ENCODE peak calls at places on chromosomes 7 and 10, in seven cellular contexts. One of them, this sample, is unnamed.

GRCh38 chr10:133166828-133167692 is 7.0 kb downstream of the KNDC1 start:
- DNase-seq in HepG2: no peak
- DNase-seq in IMR-90: no peak
- DNase-seq in esophagus squamous epithelium: no peak
- DNase-seq in stomach: no peak
- DNase-seq in tibial nerve: no peak
- DNase-seq in uterus: no peak
- DNase-seq in this sample: peak; percentile 63

GRCh38 chr7:157561523-157561785 is 224.7 kb downstream of the DNAJB6 start:
- DNase-seq in tibial nerve: no peak
- DNase-seq in uterus: no peak
- DNase-seq in IMR-90: no peak
- DNase-seq in stomach: no peak
- DNase-seq in esophagus squamous epithelium: no peak
- DNase-seq in HepG2: no peak
- DNase-seq in this sample: no peak

GRCh38 chr10:48606530-48607355 is 1.9 kb upstream of the ARHGAP22 start:
- DNase-seq in HepG2: no peak
- DNase-seq in IMR-90: peak; percentile 99
- DNase-seq in stomach: no peak
- DNase-seq in tibial nerve: no peak
- DNase-seq in esophagus squamous epithelium: no peak
- DNase-seq in uterus: no peak
- DNase-seq in this sample: peak; percentile 30

GRCh38 chr7:5266148-5267028 is 16.4 kb upstream of the SLC29A4 start:
- DNase-seq in tibial nerve: no peak
- DNase-seq in esophagus squamous epithelium: no peak
- DNase-seq in stomach: no peak
- DNase-seq in IMR-90: no peak
- DNase-seq in uterus: no peak
- DNase-seq in HepG2: no peak
- DNase-seq in this sample: no peak

GRCh38 chr7:28225581-28225980 is 45.0 kb upstream of the JAZF1 start:
- DNase-seq in HepG2: no peak
- DNase-seq in esophagus squamous epithelium: no peak
- DNase-seq in IMR-90: no peak
- DNase-seq in uterus: no peak
- DNase-seq in stomach: no peak
- DNase-seq in tibial nerve: no peak
- DNase-seq in this sample: no peak

GRCh38 chr7:155327590-155328320 is 30.1 kb downstream of the INSIG1 start:
- DNase-seq in IMR-90: no peak
- DNase-seq in esophagus squamous epithelium: no peak
- DNase-seq in HepG2: no peak
- DNase-seq in tibial nerve: no peak
- DNase-seq in stomach: no peak
- DNase-seq in uterus: no peak
- DNase-seq in this sample: no peak

GRCh38 chr7:149723082-149723767 is 50.2 kb downstream of the ZNF467 start:
- DNase-seq in HepG2: no peak
- DNase-seq in uterus: no peak
- DNase-seq in stomach: no peak
- DNase-seq in tibial nerve: no peak
- DNase-seq in esophagus squamous epithelium: no peak
- DNase-seq in IMR-90: no peak
- DNase-seq in this sample: no peak

GRCh38 chr7:1210979-1211608 is 21.6 kb upstream of the UNCX start:
- DNase-seq in esophagus squamous epithelium: no peak
- DNase-seq in uterus: no peak
- DNase-seq in tibial nerve: no peak
- DNase-seq in HepG2: no peak
- DNase-seq in IMR-90: no peak
- DNase-seq in stomach: no peak
- DNase-seq in this sample: no peak

GRCh38 chr7:127396184-127396583 is 3.7 kb upstream of the ZNF800 start:
- DNase-seq in stomach: no peak
- DNase-seq in HepG2: no peak
- DNase-seq in IMR-90: no peak
- DNase-seq in tibial nerve: no peak
- DNase-seq in uterus: no peak
- DNase-seq in esophagus squamous epithelium: no peak
- DNase-seq in this sample: no peak

GRCh38 chr7:77791336-77791735 is 6.9 kb downstream of the TMEM60 start:
- DNase-seq in tibial nerve: no peak
- DNase-seq in stomach: no peak
- DNase-seq in HepG2: no peak
- DNase-seq in esophagus squamous epithelium: no peak
- DNase-seq in uterus: no peak
- DNase-seq in IMR-90: no peak
- DNase-seq in this sample: no peak

GRCh38 chr10:132469197-132469942 is 68.2 kb upstream of the INPP5A start:
- DNase-seq in esophagus squamous epithelium: no peak
- DNase-seq in uterus: peak; percentile 83
- DNase-seq in IMR-90: no peak
- DNase-seq in tibial nerve: no peak
- DNase-seq in HepG2: no peak
- DNase-seq in stomach: no peak
- DNase-seq in this sample: no peak

GRCh38 chr10:36281871-36282331 is 639.8 kb upstream of the FZD8 start:
- DNase-seq in HepG2: no peak
- DNase-seq in stomach: no peak
- DNase-seq in IMR-90: peak; percentile 29
- DNase-seq in tibial nerve: no peak
- DNase-seq in esophagus squamous epithelium: no peak
- DNase-seq in uterus: no peak
- DNase-seq in this sample: no peak

GRCh38 chr7:137994091-137994688 is 7.7 kb downstream of the CREB3L2 start:
- DNase-seq in HepG2: no peak
- DNase-seq in uterus: no peak
- DNase-seq in IMR-90: no peak
- DNase-seq in tibial nerve: no peak
- DNase-seq in stomach: no peak
- DNase-seq in esophagus squamous epithelium: no peak
- DNase-seq in this sample: no peak

GRCh38 chr10:24691113-24691512 is 32.6 kb downstream of the ARHGAP21 start:
- DNase-seq in IMR-90: peak; percentile 17
- DNase-seq in HepG2: no peak
- DNase-seq in esophagus squamous epithelium: no peak
- DNase-seq in stomach: no peak
- DNase-seq in tibial nerve: no peak
- DNase-seq in uterus: peak; percentile 30
- DNase-seq in this sample: no peak

GRCh38 chr7:34282271-34282670 is 375.7 kb upstream of the NPSR1 start:
- DNase-seq in HepG2: no peak
- DNase-seq in esophagus squamous epithelium: no peak
- DNase-seq in IMR-90: no peak
- DNase-seq in stomach: no peak
- DNase-seq in uterus: no peak
- DNase-seq in tibial nerve: no peak
- DNase-seq in this sample: no peak

DNA sequence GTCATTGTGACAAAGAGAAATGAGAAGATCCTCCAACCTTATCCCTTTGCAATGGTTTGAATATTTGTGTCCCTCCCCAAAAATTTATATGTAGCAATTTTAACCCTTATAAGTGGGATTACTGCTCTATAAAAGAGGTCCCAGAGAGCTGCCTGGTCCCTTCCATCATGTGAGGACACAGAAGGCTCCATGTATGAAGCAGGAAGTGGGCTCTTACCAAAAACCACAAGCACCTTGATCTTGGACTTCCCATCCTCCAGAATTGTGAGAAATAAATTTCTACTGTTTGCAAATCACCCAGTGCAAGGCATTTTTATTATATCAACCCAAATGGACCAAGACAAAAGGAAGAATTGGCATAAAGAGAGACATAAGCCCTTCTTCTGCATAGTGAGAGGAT is 95.7 kb downstream of the KCNMA1 start:
- DNase-seq in stomach: no peak
- DNase-seq in uterus: no peak
- DNase-seq in HepG2: no peak
- DNase-seq in esophagus squamous epithelium: no peak
- DNase-seq in IMR-90: no peak
- DNase-seq in tibial nerve: no peak
- DNase-seq in this sample: no peak
- TF ChIP-seq POLR2A in stomach: no peak
- TF ChIP-seq POLR2A in uterus: no peak
- TF ChIP-seq POLR2A in HepG2: no peak
- TF ChIP-seq POLR2A in esophagus squamous epithelium: no peak
- TF ChIP-seq POLR2A in IMR-90: no peak
- TF ChIP-seq POLR2A in tibial nerve: no peak
- TF ChIP-seq POLR2A in this sample: no peak

DNA sequence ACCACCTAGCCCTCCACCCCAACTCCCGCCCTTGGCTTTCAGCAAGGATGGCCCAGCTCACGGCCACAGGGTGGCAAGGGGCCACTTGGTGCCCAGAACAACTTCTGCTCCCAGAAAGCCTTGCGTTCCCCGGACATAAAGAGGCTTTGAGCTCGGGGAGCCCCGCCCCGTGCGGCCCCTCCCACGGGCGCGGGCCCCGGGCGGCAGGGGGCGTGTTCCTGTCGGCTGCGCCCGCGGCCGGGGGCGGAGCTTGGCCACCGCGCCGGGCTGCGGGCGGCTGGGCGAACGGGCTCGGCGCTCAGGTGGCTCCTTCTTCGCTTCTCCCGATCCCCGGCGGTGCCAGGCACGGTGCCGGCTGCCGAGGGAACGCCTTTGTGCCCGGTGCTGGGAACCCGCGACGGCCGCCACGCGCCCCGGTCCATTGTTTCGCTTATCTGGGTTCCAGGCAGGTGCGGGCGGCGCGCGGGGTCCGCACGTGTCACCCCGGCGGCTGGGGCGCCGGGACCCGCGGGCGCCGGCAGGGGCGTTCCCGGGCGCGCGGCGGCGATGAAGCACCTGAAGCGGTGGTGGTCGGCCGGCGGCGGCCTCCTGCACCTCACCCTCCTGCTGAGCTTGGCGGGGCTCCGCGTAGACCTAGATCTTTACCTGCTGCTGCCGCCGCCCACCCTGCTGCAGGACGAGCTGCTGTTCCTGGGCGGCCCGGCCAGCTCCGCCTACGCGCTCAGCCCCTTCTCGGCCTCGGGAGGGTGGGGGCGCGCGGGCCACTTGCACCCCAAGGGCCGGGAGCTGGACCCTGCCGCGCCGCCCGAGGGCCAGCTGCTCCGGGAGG is at the start of gene NFE2L3:
- DNase-seq in stomach: peak; percentile 90
- DNase-seq in esophagus squamous epithelium: peak; percentile 24
- DNase-seq in IMR-90: peak; percentile 63
- DNase-seq in HepG2: peak; percentile 76
- DNase-seq in tibial nerve: peak; percentile 39
- DNase-seq in uterus: peak; percentile 36
- DNase-seq in this sample: peak; percentile 88
- TF ChIP-seq POLR2A in stomach: no peak
- TF ChIP-seq POLR2A in esophagus squamous epithelium: no peak
- TF ChIP-seq POLR2A in IMR-90: no peak
- TF ChIP-seq POLR2A in HepG2: peak; percentile 34
- TF ChIP-seq POLR2A in tibial nerve: peak; percentile 36
- TF ChIP-seq POLR2A in uterus: no peak
- TF ChIP-seq POLR2A in this sample: no peak

GRCh38 chr7:95590387-95591248 is 5.7 kb downstream of the PDK4 start:
- DNase-seq in IMR-90: no peak
- DNase-seq in stomach: no peak
- DNase-seq in esophagus squamous epithelium: no peak
- DNase-seq in HepG2: peak; percentile 72
- DNase-seq in uterus: no peak
- DNase-seq in tibial nerve: no peak
- DNase-seq in this sample: no peak
- TF ChIP-seq POLR2A in IMR-90: no peak
- TF ChIP-seq POLR2A in stomach: no peak
- TF ChIP-seq POLR2A in esophagus squamous epithelium: no peak
- TF ChIP-seq POLR2A in HepG2: no peak
- TF ChIP-seq POLR2A in uterus: no peak
- TF ChIP-seq POLR2A in tibial nerve: peak; percentile 26
- TF ChIP-seq POLR2A in this sample: no peak

DNA sequence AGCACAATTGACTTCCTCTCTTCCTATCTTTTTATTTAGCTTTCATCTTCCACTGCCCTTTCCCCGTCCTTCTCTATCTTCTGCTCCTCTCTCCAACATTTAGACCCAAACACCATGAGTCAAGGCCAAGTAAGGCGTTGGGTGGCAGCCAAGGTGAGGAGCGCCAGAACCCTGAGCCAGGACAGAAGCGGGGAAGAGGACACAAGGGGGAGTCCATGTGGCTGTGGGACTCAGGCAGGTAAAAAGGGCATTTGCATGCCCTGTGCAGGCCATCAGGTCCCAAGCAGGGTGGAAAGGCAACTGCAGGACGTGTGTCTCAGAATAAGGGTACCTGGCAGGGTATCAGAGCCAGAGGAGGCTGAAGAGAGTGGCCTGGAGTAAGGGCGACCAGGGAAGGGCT is 192.4 kb upstream of the PFKP start:
- DNase-seq in HepG2: no peak
- DNase-seq in uterus: no peak
- DNase-seq in IMR-90: no peak
- DNase-seq in tibial nerve: no peak
- DNase-seq in stomach: no peak
- DNase-seq in esophagus squamous epithelium: no peak
- DNase-seq in this sample: no peak
- TF ChIP-seq POLR2A in HepG2: no peak
- TF ChIP-seq POLR2A in uterus: no peak
- TF ChIP-seq POLR2A in IMR-90: no peak
- TF ChIP-seq POLR2A in tibial nerve: no peak
- TF ChIP-seq POLR2A in stomach: no peak
- TF ChIP-seq POLR2A in esophagus squamous epithelium: no peak
- TF ChIP-seq POLR2A in this sample: no peak

This sample was measured in testis.